ENCODE peak calls at places on chromosomes 1 and 21, in ten cellular contexts. One of them, this sample, is unnamed.

GRCh38 chr1:150973826-150974579 is 632 bp downstream of the CERS2 start:
- DNase-seq in esophagus muscularis mucosa: no peak
- DNase-seq in mucosa of descending colon: peak; percentile 58
- DNase-seq in nephron progenitor cell: no peak
- DNase-seq in brain microvascular endothelial cell: no peak
- DNase-seq in RWPE1: no peak
- DNase-seq in choroid plexus epithelial cell: peak; percentile 33
- DNase-seq in colonic mucosa: peak; percentile 55
- DNase-seq in neural progenitor cell: peak; percentile 75
- DNase-seq in heart right ventricle: peak; percentile 20
- DNase-seq in this sample: peak; percentile 23

GRCh38 chr1:207869859-207870258 is 41.1 kb downstream of the CD34 start:
- DNase-seq in esophagus muscularis mucosa: no peak
- DNase-seq in mucosa of descending colon: peak; percentile 58
- DNase-seq in nephron progenitor cell: no peak
- DNase-seq in brain microvascular endothelial cell: no peak
- DNase-seq in RWPE1: no peak
- DNase-seq in choroid plexus epithelial cell: no peak
- DNase-seq in colonic mucosa: no peak
- DNase-seq in neural progenitor cell: no peak
- DNase-seq in heart right ventricle: no peak
- DNase-seq in this sample: no peak

GRCh38 chr1:81702903-81703302 is 97.8 kb upstream of the ADGRL2 start:
- DNase-seq in esophagus muscularis mucosa: no peak
- DNase-seq in mucosa of descending colon: no peak
- DNase-seq in nephron progenitor cell: no peak
- DNase-seq in brain microvascular endothelial cell: peak; percentile 95
- DNase-seq in RWPE1: peak; percentile 66
- DNase-seq in choroid plexus epithelial cell: peak; percentile 98
- DNase-seq in colonic mucosa: no peak
- DNase-seq in neural progenitor cell: no peak
- DNase-seq in heart right ventricle: no peak
- DNase-seq in this sample: no peak

GRCh38 chr1:28917757-28918118 is 3.4 kb downstream of the EPB41 start:
- DNase-seq in esophagus muscularis mucosa: no peak
- DNase-seq in mucosa of descending colon: no peak
- DNase-seq in nephron progenitor cell: no peak
- DNase-seq in brain microvascular endothelial cell: no peak
- DNase-seq in RWPE1: no peak
- DNase-seq in choroid plexus epithelial cell: no peak
- DNase-seq in colonic mucosa: no peak
- DNase-seq in neural progenitor cell: no peak
- DNase-seq in heart right ventricle: no peak
- DNase-seq in this sample: no peak

GRCh38 chr1:183841950-183842816 is 37.3 kb downstream of the RGL1 start:
- DNase-seq in esophagus muscularis mucosa: no peak
- DNase-seq in mucosa of descending colon: peak; percentile 29
- DNase-seq in nephron progenitor cell: no peak
- DNase-seq in brain microvascular endothelial cell: peak; percentile 95
- DNase-seq in RWPE1: no peak
- DNase-seq in choroid plexus epithelial cell: peak; percentile 98
- DNase-seq in colonic mucosa: no peak
- DNase-seq in neural progenitor cell: no peak
- DNase-seq in heart right ventricle: peak; percentile 32
- DNase-seq in this sample: peak; percentile 96

GRCh38 chr21:38875694-38876492 is 70.2 kb downstream of the ETS2 start:
- DNase-seq in esophagus muscularis mucosa: no peak
- DNase-seq in mucosa of descending colon: no peak
- DNase-seq in nephron progenitor cell: no peak
- DNase-seq in brain microvascular endothelial cell: no peak
- DNase-seq in RWPE1: no peak
- DNase-seq in choroid plexus epithelial cell: no peak
- DNase-seq in colonic mucosa: no peak
- DNase-seq in neural progenitor cell: no peak
- DNase-seq in heart right ventricle: no peak
- DNase-seq in this sample: no peak

GRCh38 chr1:167738158-167738557 is 16.4 kb downstream of the MPZL1 start:
- DNase-seq in esophagus muscularis mucosa: no peak
- DNase-seq in mucosa of descending colon: no peak
- DNase-seq in nephron progenitor cell: no peak
- DNase-seq in brain microvascular endothelial cell: no peak
- DNase-seq in RWPE1: no peak
- DNase-seq in choroid plexus epithelial cell: no peak
- DNase-seq in colonic mucosa: no peak
- DNase-seq in neural progenitor cell: no peak
- DNase-seq in heart right ventricle: no peak
- DNase-seq in this sample: no peak

GRCh38 chr1:116556289-116557006 is 14.4 kb downstream of the CD58 start:
- DNase-seq in esophagus muscularis mucosa: peak; percentile 89
- DNase-seq in mucosa of descending colon: peak; percentile 67
- DNase-seq in nephron progenitor cell: no peak
- DNase-seq in brain microvascular endothelial cell: peak; percentile 96
- DNase-seq in RWPE1: peak; percentile 95
- DNase-seq in choroid plexus epithelial cell: peak; percentile 74
- DNase-seq in colonic mucosa: peak; percentile 84
- DNase-seq in neural progenitor cell: no peak
- DNase-seq in heart right ventricle: peak; percentile 43
- DNase-seq in this sample: peak; percentile 52

GRCh38 chr1:235307158-235308124 is 20.5 kb downstream of the ARID4B start:
- DNase-seq in esophagus muscularis mucosa: no peak
- DNase-seq in mucosa of descending colon: no peak
- DNase-seq in nephron progenitor cell: no peak
- DNase-seq in brain microvascular endothelial cell: no peak
- DNase-seq in RWPE1: no peak
- DNase-seq in choroid plexus epithelial cell: no peak
- DNase-seq in colonic mucosa: no peak
- DNase-seq in neural progenitor cell: no peak
- DNase-seq in heart right ventricle: no peak
- DNase-seq in this sample: no peak

GRCh38 chr1:227253065-227253464 is 65.2 kb downstream of the CDC42BPA start:
- DNase-seq in esophagus muscularis mucosa: no peak
- DNase-seq in mucosa of descending colon: no peak
- DNase-seq in nephron progenitor cell: no peak
- DNase-seq in brain microvascular endothelial cell: no peak
- DNase-seq in RWPE1: no peak
- DNase-seq in choroid plexus epithelial cell: no peak
- DNase-seq in colonic mucosa: no peak
- DNase-seq in neural progenitor cell: no peak
- DNase-seq in heart right ventricle: no peak
- DNase-seq in this sample: no peak

GRCh38 chr1:227260433-227260832 is 57.9 kb downstream of the CDC42BPA start:
- DNase-seq in esophagus muscularis mucosa: no peak
- DNase-seq in mucosa of descending colon: no peak
- DNase-seq in nephron progenitor cell: no peak
- DNase-seq in brain microvascular endothelial cell: no peak
- DNase-seq in RWPE1: no peak
- DNase-seq in choroid plexus epithelial cell: no peak
- DNase-seq in colonic mucosa: no peak
- DNase-seq in neural progenitor cell: no peak
- DNase-seq in heart right ventricle: no peak
- DNase-seq in this sample: no peak

GRCh38 chr1:227261501-227261900 is 56.8 kb downstream of the CDC42BPA start:
- DNase-seq in esophagus muscularis mucosa: no peak
- DNase-seq in mucosa of descending colon: no peak
- DNase-seq in nephron progenitor cell: no peak
- DNase-seq in brain microvascular endothelial cell: no peak
- DNase-seq in RWPE1: no peak
- DNase-seq in choroid plexus epithelial cell: no peak
- DNase-seq in colonic mucosa: no peak
- DNase-seq in neural progenitor cell: no peak
- DNase-seq in heart right ventricle: no peak
- DNase-seq in this sample: no peak

GRCh38 chr1:227255086-227255732 is 63.1 kb downstream of the CDC42BPA start:
- DNase-seq in esophagus muscularis mucosa: no peak
- DNase-seq in mucosa of descending colon: no peak
- DNase-seq in nephron progenitor cell: no peak
- DNase-seq in brain microvascular endothelial cell: no peak
- DNase-seq in RWPE1: no peak
- DNase-seq in choroid plexus epithelial cell: no peak
- DNase-seq in colonic mucosa: no peak
- DNase-seq in neural progenitor cell: no peak
- DNase-seq in heart right ventricle: no peak
- DNase-seq in this sample: no peak

DNA sequence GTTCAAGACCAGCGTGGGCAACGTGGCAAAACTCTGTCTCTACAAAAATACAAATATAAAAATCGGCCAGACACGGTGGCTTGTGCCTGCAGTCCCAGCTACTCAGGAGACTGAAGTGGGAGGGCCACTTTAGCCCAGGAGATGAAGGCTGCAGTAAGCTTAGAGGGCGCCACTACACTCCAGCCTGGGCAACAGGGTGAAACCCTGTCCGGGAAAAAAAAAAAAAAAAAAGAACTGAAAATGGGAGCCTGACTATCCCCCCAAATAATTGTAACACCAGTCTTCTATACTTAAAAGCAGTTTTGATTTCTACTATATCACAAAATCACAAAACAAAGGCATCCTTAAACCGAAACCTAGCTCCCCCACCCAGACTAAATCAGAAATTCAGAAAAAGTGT is 60.3 kb downstream of the CDC42BPA start:
- DNase-seq in esophagus muscularis mucosa: no peak
- DNase-seq in mucosa of descending colon: no peak
- DNase-seq in nephron progenitor cell: no peak
- DNase-seq in brain microvascular endothelial cell: no peak
- DNase-seq in RWPE1: no peak
- DNase-seq in choroid plexus epithelial cell: no peak
- DNase-seq in colonic mucosa: no peak
- DNase-seq in neural progenitor cell: peak; percentile 15
- DNase-seq in heart right ventricle: no peak
- DNase-seq in this sample: no peak
- TF ChIP-seq CTCF in esophagus muscularis mucosa: no peak
- TF ChIP-seq CTCF in mucosa of descending colon: no peak
- TF ChIP-seq CTCF in nephron progenitor cell: no peak
- TF ChIP-seq CTCF in brain microvascular endothelial cell: peak; percentile 29
- TF ChIP-seq CTCF in RWPE1: no peak
- TF ChIP-seq CTCF in choroid plexus epithelial cell: peak; percentile 25
- TF ChIP-seq CTCF in colonic mucosa: no peak
- TF ChIP-seq CTCF in neural progenitor cell: peak; percentile 34
- TF ChIP-seq CTCF in heart right ventricle: no peak
- TF ChIP-seq CTCF in this sample: peak; percentile 28

GRCh38 chr1:96076589-96076988 is 645.0 kb upstream of the PTBP2 start:
- DNase-seq in esophagus muscularis mucosa: no peak
- DNase-seq in mucosa of descending colon: no peak
- DNase-seq in nephron progenitor cell: no peak
- DNase-seq in brain microvascular endothelial cell: no peak
- DNase-seq in RWPE1: peak; percentile 25
- DNase-seq in choroid plexus epithelial cell: no peak
- DNase-seq in colonic mucosa: no peak
- DNase-seq in neural progenitor cell: no peak
- DNase-seq in heart right ventricle: no peak
- DNase-seq in this sample: no peak

GRCh38 chr1:96075704-96076455 is 645.7 kb upstream of the PTBP2 start:
- DNase-seq in esophagus muscularis mucosa: no peak
- DNase-seq in mucosa of descending colon: no peak
- DNase-seq in nephron progenitor cell: no peak
- DNase-seq in brain microvascular endothelial cell: no peak
- DNase-seq in RWPE1: peak; percentile 52
- DNase-seq in choroid plexus epithelial cell: no peak
- DNase-seq in colonic mucosa: no peak
- DNase-seq in neural progenitor cell: no peak
- DNase-seq in heart right ventricle: no peak
- DNase-seq in this sample: no peak

GRCh38 chr1:96080925-96081324 is 640.7 kb upstream of the PTBP2 start:
- DNase-seq in esophagus muscularis mucosa: no peak
- DNase-seq in mucosa of descending colon: no peak
- DNase-seq in nephron progenitor cell: no peak
- DNase-seq in brain microvascular endothelial cell: no peak
- DNase-seq in RWPE1: no peak
- DNase-seq in choroid plexus epithelial cell: peak; percentile 43
- DNase-seq in colonic mucosa: no peak
- DNase-seq in neural progenitor cell: peak; percentile 24
- DNase-seq in heart right ventricle: no peak
- DNase-seq in this sample: peak; percentile 32
- TF ChIP-seq CTCF in esophagus muscularis mucosa: no peak
- TF ChIP-seq CTCF in mucosa of descending colon: no peak
- TF ChIP-seq CTCF in nephron progenitor cell: no peak
- TF ChIP-seq CTCF in brain microvascular endothelial cell: no peak
- TF ChIP-seq CTCF in RWPE1: no peak
- TF ChIP-seq CTCF in choroid plexus epithelial cell: peak; percentile 44
- TF ChIP-seq CTCF in colonic mucosa: no peak
- TF ChIP-seq CTCF in neural progenitor cell: peak; percentile 36
- TF ChIP-seq CTCF in heart right ventricle: no peak
- TF ChIP-seq CTCF in this sample: peak; percentile 37

DNA sequence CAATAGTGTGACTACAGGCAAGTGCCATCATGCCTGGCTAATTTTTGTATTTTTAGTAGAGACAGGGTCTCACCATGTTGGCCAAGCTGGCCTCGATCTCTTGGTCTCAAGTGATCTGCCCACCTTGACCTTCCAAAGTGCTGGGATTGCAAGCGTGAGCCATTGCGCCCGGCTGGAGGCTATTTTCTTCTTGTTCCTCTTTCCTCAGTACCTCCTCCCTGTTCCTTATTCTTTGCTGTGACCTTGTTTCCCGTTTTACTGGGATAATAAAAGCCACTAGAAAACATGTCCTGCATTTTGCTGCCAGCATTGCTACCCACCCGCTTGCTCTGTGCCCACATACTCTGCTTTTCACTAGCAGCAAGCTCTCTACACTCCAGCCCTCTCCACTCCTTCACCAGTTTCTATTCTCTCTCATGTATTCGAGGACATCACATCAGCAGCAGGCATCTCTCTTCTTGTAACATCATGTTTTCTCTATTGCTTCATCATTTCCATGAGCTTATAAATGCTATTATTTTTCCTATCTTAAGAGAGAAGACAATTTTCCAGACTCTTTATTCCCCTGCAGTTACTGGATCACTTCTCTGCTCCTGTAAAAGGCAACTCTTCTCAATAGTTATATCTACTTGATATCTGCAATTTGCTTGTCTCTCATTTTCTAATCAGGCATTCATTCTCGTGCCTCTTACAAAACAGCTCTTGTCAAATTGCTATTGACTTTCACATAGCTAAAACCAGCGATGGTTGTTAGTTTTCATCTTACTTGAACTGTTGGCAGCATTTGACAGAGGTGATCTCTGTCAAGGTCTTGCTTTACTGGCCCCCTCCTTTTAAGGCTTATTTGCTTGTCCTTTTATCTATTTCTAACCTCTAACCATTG is 34.5 kb upstream of the C21orf91 start:
- DNase-seq in esophagus muscularis mucosa: no peak
- DNase-seq in mucosa of descending colon: no peak
- DNase-seq in nephron progenitor cell: no peak
- DNase-seq in brain microvascular endothelial cell: no peak
- DNase-seq in RWPE1: no peak
- DNase-seq in choroid plexus epithelial cell: no peak
- DNase-seq in colonic mucosa: no peak
- DNase-seq in neural progenitor cell: no peak
- DNase-seq in heart right ventricle: no peak
- DNase-seq in this sample: no peak
- TF ChIP-seq CTCF in esophagus muscularis mucosa: no peak
- TF ChIP-seq CTCF in mucosa of descending colon: no peak
- TF ChIP-seq CTCF in nephron progenitor cell: no peak
- TF ChIP-seq CTCF in brain microvascular endothelial cell: no peak
- TF ChIP-seq CTCF in RWPE1: no peak
- TF ChIP-seq CTCF in choroid plexus epithelial cell: no peak
- TF ChIP-seq CTCF in colonic mucosa: no peak
- TF ChIP-seq CTCF in neural progenitor cell: no peak
- TF ChIP-seq CTCF in heart right ventricle: no peak
- TF ChIP-seq CTCF in this sample: no peak

GRCh38 chr1:22658385-22659163 is 5.5 kb downstream of the C1QB start:
- DNase-seq in esophagus muscularis mucosa: no peak
- DNase-seq in mucosa of descending colon: no peak
- DNase-seq in nephron progenitor cell: no peak
- DNase-seq in brain microvascular endothelial cell: no peak
- DNase-seq in RWPE1: no peak
- DNase-seq in choroid plexus epithelial cell: no peak
- DNase-seq in colonic mucosa: no peak
- DNase-seq in neural progenitor cell: no peak
- DNase-seq in heart right ventricle: no peak
- DNase-seq in this sample: no peak
- TF ChIP-seq CTCF in esophagus muscularis mucosa: no peak
- TF ChIP-seq CTCF in mucosa of descending colon: no peak
- TF ChIP-seq CTCF in nephron progenitor cell: no peak
- TF ChIP-seq CTCF in brain microvascular endothelial cell: peak; percentile 39
- TF ChIP-seq CTCF in RWPE1: no peak
- TF ChIP-seq CTCF in choroid plexus epithelial cell: peak; percentile 8
- TF ChIP-seq CTCF in colonic mucosa: no peak
- TF ChIP-seq CTCF in neural progenitor cell: peak; percentile 33
- TF ChIP-seq CTCF in heart right ventricle: no peak
- TF ChIP-seq CTCF in this sample: peak; percentile 25